ENCODE peak calls at places on chromosome 4, in five cellular contexts. One of them, this sample, is unnamed.

GRCh38 chr4:182126567-182126966 is 116.6 kb upstream of the TENM3 start:
- DNase-seq in NCI-H1092 treated with DMSO at 0.1 percent for 48 hours: no peak
- DNase-seq in OCI-LY7: no peak
- DNase-seq in stimulated activated naive CD8-positive, alpha-beta T cell treated with anti-CD3 and anti-CD28 coated beads, Interleukin-15, amount 100 ng/mL, for 72 hours: no peak
- DNase-seq in stromal cell of bone marrow: no peak
- DNase-seq in this sample: no peak

GRCh38 chr4:82469776-82470345 is 39.5 kb downstream of the ENOPH1 start:
- DNase-seq in NCI-H1092 treated with DMSO at 0.1 percent for 48 hours: peak
- DNase-seq in OCI-LY7: no peak
- DNase-seq in stimulated activated naive CD8-positive, alpha-beta T cell treated with anti-CD3 and anti-CD28 coated beads, Interleukin-15, amount 100 ng/mL, for 72 hours: no peak
- DNase-seq in stromal cell of bone marrow: peak
- DNase-seq in this sample: no peak

GRCh38 chr4:163988391-163988790 is 493.9 kb downstream of the TMA16 start:
- DNase-seq in NCI-H1092 treated with DMSO at 0.1 percent for 48 hours: no peak
- DNase-seq in OCI-LY7: no peak
- DNase-seq in stimulated activated naive CD8-positive, alpha-beta T cell treated with anti-CD3 and anti-CD28 coated beads, Interleukin-15, amount 100 ng/mL, for 72 hours: no peak
- DNase-seq in stromal cell of bone marrow: no peak
- DNase-seq in this sample: no peak

GRCh38 chr4:95087657-95088455 is 330.1 kb downstream of the BMPR1B start:
- DNase-seq in NCI-H1092 treated with DMSO at 0.1 percent for 48 hours: no peak
- DNase-seq in OCI-LY7: no peak
- DNase-seq in stimulated activated naive CD8-positive, alpha-beta T cell treated with anti-CD3 and anti-CD28 coated beads, Interleukin-15, amount 100 ng/mL, for 72 hours: no peak
- DNase-seq in stromal cell of bone marrow: peak
- DNase-seq in this sample: no peak

GRCh38 chr4:81580346-81581013 is 108.8 kb upstream of the RASGEF1B start:
- DNase-seq in NCI-H1092 treated with DMSO at 0.1 percent for 48 hours: no peak
- DNase-seq in OCI-LY7: no peak
- DNase-seq in stimulated activated naive CD8-positive, alpha-beta T cell treated with anti-CD3 and anti-CD28 coated beads, Interleukin-15, amount 100 ng/mL, for 72 hours: no peak
- DNase-seq in stromal cell of bone marrow: no peak
- DNase-seq in this sample: no peak

GRCh38 chr4:2135083-2135482 is 76.0 kb downstream of the NAT8L start:
- DNase-seq in NCI-H1092 treated with DMSO at 0.1 percent for 48 hours: peak
- DNase-seq in OCI-LY7: no peak
- DNase-seq in stimulated activated naive CD8-positive, alpha-beta T cell treated with anti-CD3 and anti-CD28 coated beads, Interleukin-15, amount 100 ng/mL, for 72 hours: peak
- DNase-seq in stromal cell of bone marrow: no peak
- DNase-seq in this sample: no peak

GRCh38 chr4:84875636-84876371 is 90.7 kb downstream of the WDFY3 start:
- DNase-seq in NCI-H1092 treated with DMSO at 0.1 percent for 48 hours: no peak
- DNase-seq in OCI-LY7: no peak
- DNase-seq in stimulated activated naive CD8-positive, alpha-beta T cell treated with anti-CD3 and anti-CD28 coated beads, Interleukin-15, amount 100 ng/mL, for 72 hours: no peak
- DNase-seq in stromal cell of bone marrow: no peak
- DNase-seq in this sample: no peak

GRCh38 chr4:1579834-1580686 is 104.1 kb downstream of the FAM53A start:
- DNase-seq in NCI-H1092 treated with DMSO at 0.1 percent for 48 hours: no peak
- DNase-seq in OCI-LY7: peak
- DNase-seq in stimulated activated naive CD8-positive, alpha-beta T cell treated with anti-CD3 and anti-CD28 coated beads, Interleukin-15, amount 100 ng/mL, for 72 hours: peak
- DNase-seq in stromal cell of bone marrow: peak
- DNase-seq in this sample: peak

GRCh38 chr4:71187399-71188196 is 151.2 kb upstream of the SLC4A4 start:
- DNase-seq in NCI-H1092 treated with DMSO at 0.1 percent for 48 hours: peak
- DNase-seq in OCI-LY7: no peak
- DNase-seq in stimulated activated naive CD8-positive, alpha-beta T cell treated with anti-CD3 and anti-CD28 coated beads, Interleukin-15, amount 100 ng/mL, for 72 hours: peak
- DNase-seq in stromal cell of bone marrow: no peak
- DNase-seq in this sample: no peak

GRCh38 chr4:15805583-15806517 is 27.7 kb downstream of the CD38 start:
- DNase-seq in NCI-H1092 treated with DMSO at 0.1 percent for 48 hours: peak
- DNase-seq in OCI-LY7: peak
- DNase-seq in stimulated activated naive CD8-positive, alpha-beta T cell treated with anti-CD3 and anti-CD28 coated beads, Interleukin-15, amount 100 ng/mL, for 72 hours: peak
- DNase-seq in stromal cell of bone marrow: peak
- DNase-seq in this sample: no peak

GRCh38 chr4:102533348-102533747 is 32.2 kb downstream of the NFKB1 start:
- DNase-seq in NCI-H1092 treated with DMSO at 0.1 percent for 48 hours: no peak
- DNase-seq in OCI-LY7: no peak
- DNase-seq in stimulated activated naive CD8-positive, alpha-beta T cell treated with anti-CD3 and anti-CD28 coated beads, Interleukin-15, amount 100 ng/mL, for 72 hours: no peak
- DNase-seq in stromal cell of bone marrow: no peak
- DNase-seq in this sample: no peak

GRCh38 chr4:86223472-86223871 is 136.4 kb downstream of the MAPK10 start:
- DNase-seq in NCI-H1092 treated with DMSO at 0.1 percent for 48 hours: no peak
- DNase-seq in OCI-LY7: peak
- DNase-seq in stimulated activated naive CD8-positive, alpha-beta T cell treated with anti-CD3 and anti-CD28 coated beads, Interleukin-15, amount 100 ng/mL, for 72 hours: no peak
- DNase-seq in stromal cell of bone marrow: peak
- DNase-seq in this sample: no peak